ENCODE peak calls at places on chromosomes 11 and 22, in four cellular contexts. One of them, this sample, is unnamed.
A peak's percentile ranks its signal among the peaks of the same experiment; 100 is the strongest.

GRCh38 chr22:41664951-41665350 is 23.7 kb downstream of the SNU13 start:
- DNase-seq in K562: no peak
- DNase-seq in SK-N-SH: no peak
- DNase-seq in GM12878: no peak
- DNase-seq in this sample: no peak

GRCh38 chr11:29336727-29337212 is 680.1 kb downstream of the KCNA4 start:
- DNase-seq in K562: no peak
- DNase-seq in GM12878: no peak
- DNase-seq in SK-N-SH: no peak
- DNase-seq in this sample: no peak

GRCh38 chr11:107743161-107743560 is 31.3 kb upstream of the SLN start:
- DNase-seq in K562: no peak
- DNase-seq in SK-N-SH: no peak
- DNase-seq in GM12878: no peak
- DNase-seq in this sample: no peak

GRCh38 chr22:25143161-25144076 is 56.2 kb upstream of the CRYBB3 start:
- DNase-seq in SK-N-SH: no peak
- DNase-seq in GM12878: no peak
- DNase-seq in K562: no peak
- DNase-seq in this sample: no peak

GRCh38 chr22:18023509-18024275 is 669 bp downstream of the MICAL3 start:
- DNase-seq in SK-N-SH: peak; percentile 87
- DNase-seq in K562: peak; percentile 46
- DNase-seq in GM12878: no peak
- DNase-seq in this sample: peak; percentile 67

GRCh38 chr11:11229691-11230090 is 123.4 kb downstream of the CSNK2A3 start:
- DNase-seq in SK-N-SH: no peak
- DNase-seq in K562: no peak
- DNase-seq in GM12878: no peak
- DNase-seq in this sample: no peak

GRCh38 chr11:44006882-44007495 is 40.8 kb upstream of the ACCSL start:
- DNase-seq in GM12878: no peak
- DNase-seq in K562: no peak
- DNase-seq in SK-N-SH: no peak
- DNase-seq in this sample: no peak

GRCh38 chr11:353315-353857 is 15.9 kb upstream of the B4GALNT4 start:
- DNase-seq in SK-N-SH: no peak
- DNase-seq in GM12878: no peak
- DNase-seq in K562: peak; percentile 78
- DNase-seq in this sample: no peak

GRCh38 chr11:129324533-129325175 is 51.0 kb upstream of the BARX2 start:
- DNase-seq in SK-N-SH: no peak
- DNase-seq in K562: no peak
- DNase-seq in GM12878: no peak
- DNase-seq in this sample: no peak

GRCh38 chr11:71489311-71490043 is 36.5 kb downstream of the NADSYN1 start:
- DNase-seq in K562: no peak
- DNase-seq in GM12878: peak; percentile 27
- DNase-seq in SK-N-SH: no peak
- DNase-seq in this sample: no peak

GRCh38 chr22:43477151-43477725 is 65.4 kb downstream of the MPPED1 start:
- DNase-seq in SK-N-SH: no peak
- DNase-seq in K562: no peak
- DNase-seq in GM12878: no peak
- DNase-seq in this sample: no peak

GRCh38 chr11:32311351-32312077 is 123.8 kb downstream of the WT1 start:
- DNase-seq in K562: no peak
- DNase-seq in SK-N-SH: no peak
- DNase-seq in GM12878: no peak
- DNase-seq in this sample: no peak

GRCh38 chr22:32542332-32543019 is 67.9 kb downstream of the FBXO7 start:
- DNase-seq in K562: peak; percentile 15
- DNase-seq in GM12878: no peak
- DNase-seq in SK-N-SH: no peak
- DNase-seq in this sample: no peak

GRCh38 chr11:64097468-64098317 is 62.0 kb downstream of the FLRT1 start:
- DNase-seq in GM12878: no peak
- DNase-seq in SK-N-SH: peak; percentile 62
- DNase-seq in K562: no peak
- DNase-seq in this sample: no peak

GRCh38 chr11:82924522-82925224 is 23.1 kb downstream of the DDIAS start:
- DNase-seq in GM12878: no peak
- DNase-seq in K562: no peak
- DNase-seq in SK-N-SH: no peak
- DNase-seq in this sample: no peak

GRCh38 chr22:37218771-37219411 is 6.6 kb upstream of the SSTR3 start:
- DNase-seq in SK-N-SH: no peak
- DNase-seq in GM12878: peak; percentile 99
- DNase-seq in K562: no peak
- DNase-seq in this sample: no peak

GRCh38 chr22:27122561-27122960 is 465.2 kb downstream of the MIAT start:
- DNase-seq in GM12878: no peak
- DNase-seq in K562: no peak
- DNase-seq in SK-N-SH: no peak
- DNase-seq in this sample: no peak

GRCh38 chr11:118430956-118431355 is 5.3 kb upstream of the KMT2A start:
- DNase-seq in SK-N-SH: peak; percentile 15
- DNase-seq in GM12878: no peak
- DNase-seq in K562: peak; percentile 34
- DNase-seq in this sample: no peak

GRCh38 chr22:45163074-45163416 is 680 bp upstream of the NUP50 start:
- DNase-seq in K562: peak; percentile 31
- DNase-seq in GM12878: no peak
- DNase-seq in SK-N-SH: peak; percentile 57
- DNase-seq in this sample: no peak

GRCh38 chr11:2699531-2700414 is at the start of gene KCNQ1OT1:
- DNase-seq in SK-N-SH: peak; percentile 94
- DNase-seq in GM12878: peak; percentile 86
- DNase-seq in K562: peak; percentile 95
- DNase-seq in this sample: peak; percentile 81

GRCh38 chr11:100674212-100674611 is 12.9 kb upstream of the ARHGAP42 start:
- DNase-seq in SK-N-SH: no peak
- DNase-seq in GM12878: no peak
- DNase-seq in K562: no peak
- DNase-seq in this sample: no peak

GRCh38 chr22:31329029-31329428 is 17.1 kb downstream of the PATZ1 start:
- DNase-seq in GM12878: no peak
- DNase-seq in SK-N-SH: no peak
- DNase-seq in K562: no peak
- DNase-seq in this sample: no peak

GRCh38 chr11:57779275-57779674 is 17.7 kb downstream of the CTNND1 start:
- DNase-seq in SK-N-SH: no peak
- DNase-seq in GM12878: no peak
- DNase-seq in K562: no peak
- DNase-seq in this sample: peak; percentile 31

DNA sequence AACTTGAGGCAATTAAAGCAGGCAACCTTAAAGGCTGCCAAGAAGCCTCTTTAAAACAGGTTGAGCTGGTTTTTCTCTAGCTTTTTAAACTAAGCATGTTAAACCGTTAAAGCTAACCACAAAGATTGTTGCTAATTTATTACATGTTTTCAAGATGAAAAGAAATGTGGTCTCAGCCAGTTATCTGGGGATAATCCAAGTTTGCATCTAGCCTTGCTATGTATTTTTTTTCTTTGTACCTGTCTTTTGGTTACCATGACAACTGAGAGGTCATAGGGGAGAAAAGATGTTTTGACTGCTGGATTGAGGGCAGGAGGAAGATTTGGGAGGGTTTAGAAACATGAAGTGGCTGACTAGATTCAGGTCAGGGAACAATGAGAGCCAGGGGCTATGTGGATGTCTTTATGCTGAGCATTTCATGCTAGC is 19.2 kb upstream of the PGM2L1 start:
- DNase-seq in GM12878: no peak
- DNase-seq in K562: no peak
- DNase-seq in SK-N-SH: no peak
- DNase-seq in this sample: no peak
- TF ChIP-seq USF2 in GM12878: no peak
- TF ChIP-seq USF2 in K562: no peak
- TF ChIP-seq USF2 in SK-N-SH: no peak
- TF ChIP-seq USF2 in this sample: no peak

DNA sequence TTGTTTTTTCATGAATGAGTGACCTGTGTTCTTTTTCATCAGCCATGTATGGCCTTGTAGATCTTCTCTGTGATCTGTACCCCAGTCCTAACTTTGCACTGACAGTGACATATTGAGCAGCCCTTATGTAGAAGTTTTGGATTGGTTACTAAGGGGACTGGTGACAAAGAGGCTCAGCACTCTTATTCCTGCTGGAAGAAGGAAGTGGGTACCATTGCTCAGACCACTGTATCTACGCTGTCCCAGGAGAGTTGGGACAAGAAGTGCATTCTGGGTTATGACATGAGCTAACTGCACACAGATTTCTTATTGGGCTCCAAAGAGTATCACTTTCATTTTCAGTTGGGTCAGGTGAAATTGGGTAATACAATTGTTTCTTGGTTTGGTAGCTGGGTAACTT is 107.8 kb upstream of the RASSF10 start:
- DNase-seq in K562: no peak
- DNase-seq in SK-N-SH: no peak
- DNase-seq in GM12878: peak; percentile 12
- DNase-seq in this sample: no peak
- TF ChIP-seq USF1 in K562: no peak
- TF ChIP-seq USF1 in SK-N-SH: no peak
- TF ChIP-seq USF1 in GM12878: no peak
- TF ChIP-seq USF1 in this sample: no peak

GRCh38 chr11:130452941-130453340 is 4.5 kb downstream of the ADAMTS15 start:
- DNase-seq in K562: no peak
- DNase-seq in GM12878: no peak
- DNase-seq in SK-N-SH: no peak
- DNase-seq in this sample: peak; percentile 40
- TF ChIP-seq USF2 in K562: no peak
- TF ChIP-seq USF2 in GM12878: no peak
- TF ChIP-seq USF2 in SK-N-SH: no peak
- TF ChIP-seq USF2 in this sample: no peak

GRCh38 chr22:50678218-50678650 is 5.6 kb downstream of the SHANK3 start:
- DNase-seq in SK-N-SH: peak; percentile 7
- DNase-seq in GM12878: no peak
- DNase-seq in K562: no peak
- DNase-seq in this sample: no peak
- TF ChIP-seq USF1 in SK-N-SH: no peak
- TF ChIP-seq USF1 in GM12878: no peak
- TF ChIP-seq USF1 in K562: no peak
- TF ChIP-seq USF1 in this sample: no peak

GRCh38 chr11:76792505-76793264 is 9.5 kb downstream of the TSKU start:
- DNase-seq in SK-N-SH: peak; percentile 32
- DNase-seq in GM12878: no peak
- DNase-seq in K562: no peak
- DNase-seq in this sample: no peak

GRCh38 chr11:76793834-76794291 is 10.7 kb downstream of the TSKU start:
- DNase-seq in K562: no peak
- DNase-seq in SK-N-SH: no peak
- DNase-seq in GM12878: no peak
- DNase-seq in this sample: no peak

GRCh38 chr11:76791861-76792260 is 8.7 kb downstream of the TSKU start:
- DNase-seq in SK-N-SH: no peak
- DNase-seq in GM12878: no peak
- DNase-seq in K562: no peak
- DNase-seq in this sample: no peak

GRCh38 chr11:76794371-76795284 is 11.5 kb downstream of the TSKU start:
- DNase-seq in SK-N-SH: no peak
- DNase-seq in K562: no peak
- DNase-seq in GM12878: no peak
- DNase-seq in this sample: no peak

DNA sequence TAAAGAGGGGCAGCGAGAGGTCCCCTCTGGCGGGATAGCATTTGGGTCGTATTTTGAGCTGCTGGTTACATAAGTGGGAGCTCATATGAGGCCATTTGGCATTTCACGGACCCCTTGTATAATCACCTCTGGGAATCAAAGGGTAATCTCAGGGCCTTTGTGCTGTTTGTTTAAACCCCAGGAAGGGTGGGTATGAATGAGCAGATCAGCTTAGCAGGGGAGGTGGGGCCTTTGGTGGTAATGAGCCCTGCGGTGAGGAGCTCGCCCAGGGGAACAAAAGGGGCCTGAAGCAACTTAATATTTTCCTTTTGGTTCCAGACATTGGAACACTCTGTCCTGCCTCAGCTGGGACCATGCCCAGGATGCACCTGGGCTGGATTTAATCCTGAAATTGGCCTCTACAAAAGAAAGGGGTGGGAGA is 10.2 kb downstream of the TSKU start:
- DNase-seq in SK-N-SH: peak; percentile 27
- DNase-seq in K562: no peak
- DNase-seq in GM12878: no peak
- DNase-seq in this sample: no peak
- TF ChIP-seq USF2 in SK-N-SH: no peak
- TF ChIP-seq USF2 in K562: no peak
- TF ChIP-seq USF2 in GM12878: no peak
- TF ChIP-seq USF2 in this sample: no peak

GRCh38 chr22:22480940-22481339 is 27.6 kb downstream of the ZNF280B start:
- DNase-seq in K562: no peak
- DNase-seq in SK-N-SH: no peak
- DNase-seq in GM12878: no peak
- DNase-seq in this sample: no peak

GRCh38 chr22:22474733-22475132 is 33.8 kb downstream of the ZNF280B start:
- DNase-seq in K562: no peak
- DNase-seq in GM12878: no peak
- DNase-seq in SK-N-SH: no peak
- DNase-seq in this sample: no peak

GRCh38 chr22:22479999-22480532 is 28.5 kb downstream of the ZNF280B start:
- DNase-seq in K562: no peak
- DNase-seq in SK-N-SH: no peak
- DNase-seq in GM12878: no peak
- DNase-seq in this sample: no peak

GRCh38 chr22:22479116-22479515 is 29.4 kb downstream of the ZNF280B start:
- DNase-seq in K562: no peak
- DNase-seq in SK-N-SH: no peak
- DNase-seq in GM12878: no peak
- DNase-seq in this sample: no peak

GRCh38 chr22:22478450-22478849 is 30.1 kb downstream of the ZNF280B start:
- DNase-seq in SK-N-SH: no peak
- DNase-seq in GM12878: no peak
- DNase-seq in K562: peak; percentile 43
- DNase-seq in this sample: no peak
- TF ChIP-seq USF1 in SK-N-SH: no peak
- TF ChIP-seq USF1 in GM12878: no peak
- TF ChIP-seq USF1 in K562: no peak
- TF ChIP-seq USF1 in this sample: no peak

DNA sequence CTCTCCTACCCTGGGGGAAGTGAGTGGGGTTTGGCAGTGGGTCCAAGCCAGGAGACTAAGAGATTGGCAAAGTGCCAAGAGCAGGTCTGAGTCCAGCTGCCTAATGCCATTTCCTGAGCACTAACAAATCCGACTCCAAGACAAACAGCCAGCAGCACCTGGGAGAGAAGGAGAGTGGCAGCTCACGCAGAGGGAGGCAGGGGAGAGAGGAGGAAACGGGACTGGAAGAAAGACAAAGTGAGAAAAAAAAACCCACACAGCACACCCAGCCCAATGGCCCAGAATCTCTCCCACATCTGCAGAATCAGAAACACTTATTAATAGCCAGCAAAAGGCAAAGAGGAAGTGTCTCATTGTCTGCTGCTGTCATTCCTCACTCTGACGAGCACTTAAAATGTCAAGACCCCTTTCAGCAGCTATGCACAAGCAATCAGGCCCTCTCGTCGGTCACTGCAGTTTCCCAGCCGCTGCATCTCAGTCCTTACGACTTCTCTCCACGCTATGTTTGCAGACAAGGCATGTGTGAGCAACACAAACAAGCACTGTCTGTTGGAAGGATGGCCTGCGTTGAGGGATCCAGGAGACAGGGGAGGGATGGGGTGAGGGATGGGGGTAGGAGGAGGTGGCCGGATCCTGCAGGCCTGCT is 558.4 kb upstream of the CADM1 start:
- DNase-seq in GM12878: no peak
- DNase-seq in K562: no peak
- DNase-seq in SK-N-SH: peak; percentile 55
- DNase-seq in this sample: no peak
- TF ChIP-seq USF2 in GM12878: no peak
- TF ChIP-seq USF2 in K562: no peak
- TF ChIP-seq USF2 in SK-N-SH: no peak
- TF ChIP-seq USF2 in this sample: no peak